ENCODE peak calls at places on chromosomes 12 and 14, in seven cellular contexts. One of them, this sample, is unnamed.

GRCh38 chr12:89481218-89481914 is 43.2 kb downstream of the GALNT4 start:
- DNase-seq in COR-L47: no peak
- DNase-seq in pulmonary artery endothelial cell: no peak
- DNase-seq in ACHN: no peak
- DNase-seq in fibroblast of pulmonary artery: peak
- DNase-seq in stimulated activated naive CD8-positive, alpha-beta T cell treated with anti-CD3 and anti-CD28 coated beads, Interleukin-15, amount 100 ng/mL, for 72 hours: no peak
- DNase-seq in stimulated activated CD4-positive, alpha-beta T cell treated with anti-CD3 and anti-CD28 coated beads, Interleukin-12 subunit alpha, Interleukin-12 subunit beta, amount 100 ng/mL, for 4 hours: no peak
- DNase-seq in this sample: no peak

GRCh38 chr14:24094839-24095195 is 706 bp downstream of the PCK2 start:
- DNase-seq in COR-L47: no peak
- DNase-seq in pulmonary artery endothelial cell: no peak
- DNase-seq in ACHN: no peak
- DNase-seq in fibroblast of pulmonary artery: no peak
- DNase-seq in stimulated activated naive CD8-positive, alpha-beta T cell treated with anti-CD3 and anti-CD28 coated beads, Interleukin-15, amount 100 ng/mL, for 72 hours: no peak
- DNase-seq in stimulated activated CD4-positive, alpha-beta T cell treated with anti-CD3 and anti-CD28 coated beads, Interleukin-12 subunit alpha, Interleukin-12 subunit beta, amount 100 ng/mL, for 4 hours: peak
- DNase-seq in this sample: no peak

GRCh38 chr12:67275380-67275913 is 6.3 kb downstream of the CAND1 start:
- DNase-seq in COR-L47: no peak
- DNase-seq in pulmonary artery endothelial cell: no peak
- DNase-seq in ACHN: no peak
- DNase-seq in fibroblast of pulmonary artery: no peak
- DNase-seq in stimulated activated naive CD8-positive, alpha-beta T cell treated with anti-CD3 and anti-CD28 coated beads, Interleukin-15, amount 100 ng/mL, for 72 hours: no peak
- DNase-seq in stimulated activated CD4-positive, alpha-beta T cell treated with anti-CD3 and anti-CD28 coated beads, Interleukin-12 subunit alpha, Interleukin-12 subunit beta, amount 100 ng/mL, for 4 hours: no peak
- DNase-seq in this sample: no peak

GRCh38 chr14:92341791-92342190 is 18.8 kb downstream of the SLC24A4 start:
- DNase-seq in COR-L47: no peak
- DNase-seq in pulmonary artery endothelial cell: no peak
- DNase-seq in ACHN: no peak
- DNase-seq in fibroblast of pulmonary artery: no peak
- DNase-seq in stimulated activated naive CD8-positive, alpha-beta T cell treated with anti-CD3 and anti-CD28 coated beads, Interleukin-15, amount 100 ng/mL, for 72 hours: peak
- DNase-seq in stimulated activated CD4-positive, alpha-beta T cell treated with anti-CD3 and anti-CD28 coated beads, Interleukin-12 subunit alpha, Interleukin-12 subunit beta, amount 100 ng/mL, for 4 hours: peak
- DNase-seq in this sample: no peak

GRCh38 chr12:69598174-69598753 is 12.4 kb downstream of the LRRC10 start:
- DNase-seq in COR-L47: no peak
- DNase-seq in pulmonary artery endothelial cell: no peak
- DNase-seq in ACHN: no peak
- DNase-seq in fibroblast of pulmonary artery: no peak
- DNase-seq in stimulated activated naive CD8-positive, alpha-beta T cell treated with anti-CD3 and anti-CD28 coated beads, Interleukin-15, amount 100 ng/mL, for 72 hours: no peak
- DNase-seq in stimulated activated CD4-positive, alpha-beta T cell treated with anti-CD3 and anti-CD28 coated beads, Interleukin-12 subunit alpha, Interleukin-12 subunit beta, amount 100 ng/mL, for 4 hours: no peak
- DNase-seq in this sample: no peak

GRCh38 chr12:98456583-98457573 is 58.5 kb upstream of the TMPO start:
- DNase-seq in COR-L47: no peak
- DNase-seq in pulmonary artery endothelial cell: no peak
- DNase-seq in ACHN: peak
- DNase-seq in fibroblast of pulmonary artery: peak
- DNase-seq in stimulated activated naive CD8-positive, alpha-beta T cell treated with anti-CD3 and anti-CD28 coated beads, Interleukin-15, amount 100 ng/mL, for 72 hours: peak
- DNase-seq in stimulated activated CD4-positive, alpha-beta T cell treated with anti-CD3 and anti-CD28 coated beads, Interleukin-12 subunit alpha, Interleukin-12 subunit beta, amount 100 ng/mL, for 4 hours: peak
- DNase-seq in this sample: peak

GRCh38 chr12:79203103-79203502 is 338.5 kb downstream of the SYT1 start:
- DNase-seq in COR-L47: no peak
- DNase-seq in pulmonary artery endothelial cell: no peak
- DNase-seq in ACHN: no peak
- DNase-seq in fibroblast of pulmonary artery: no peak
- DNase-seq in stimulated activated naive CD8-positive, alpha-beta T cell treated with anti-CD3 and anti-CD28 coated beads, Interleukin-15, amount 100 ng/mL, for 72 hours: no peak
- DNase-seq in stimulated activated CD4-positive, alpha-beta T cell treated with anti-CD3 and anti-CD28 coated beads, Interleukin-12 subunit alpha, Interleukin-12 subunit beta, amount 100 ng/mL, for 4 hours: no peak
- DNase-seq in this sample: no peak

GRCh38 chr14:23294734-23295561 is 7.7 kb downstream of the PPP1R3E start:
- DNase-seq in COR-L47: peak
- DNase-seq in pulmonary artery endothelial cell: no peak
- DNase-seq in ACHN: peak
- DNase-seq in fibroblast of pulmonary artery: peak
- DNase-seq in stimulated activated naive CD8-positive, alpha-beta T cell treated with anti-CD3 and anti-CD28 coated beads, Interleukin-15, amount 100 ng/mL, for 72 hours: peak
- DNase-seq in stimulated activated CD4-positive, alpha-beta T cell treated with anti-CD3 and anti-CD28 coated beads, Interleukin-12 subunit alpha, Interleukin-12 subunit beta, amount 100 ng/mL, for 4 hours: peak
- DNase-seq in this sample: no peak

GRCh38 chr14:100065161-100065871 is at the start of gene EVL:
- DNase-seq in COR-L47: no peak
- DNase-seq in pulmonary artery endothelial cell: no peak
- DNase-seq in ACHN: no peak
- DNase-seq in fibroblast of pulmonary artery: no peak
- DNase-seq in stimulated activated naive CD8-positive, alpha-beta T cell treated with anti-CD3 and anti-CD28 coated beads, Interleukin-15, amount 100 ng/mL, for 72 hours: peak
- DNase-seq in stimulated activated CD4-positive, alpha-beta T cell treated with anti-CD3 and anti-CD28 coated beads, Interleukin-12 subunit alpha, Interleukin-12 subunit beta, amount 100 ng/mL, for 4 hours: peak
- DNase-seq in this sample: no peak

GRCh38 chr12:1527789-1528188 is 66.6 kb downstream of the FBXL14 start:
- DNase-seq in COR-L47: no peak
- DNase-seq in pulmonary artery endothelial cell: no peak
- DNase-seq in ACHN: peak
- DNase-seq in fibroblast of pulmonary artery: peak
- DNase-seq in stimulated activated naive CD8-positive, alpha-beta T cell treated with anti-CD3 and anti-CD28 coated beads, Interleukin-15, amount 100 ng/mL, for 72 hours: no peak
- DNase-seq in stimulated activated CD4-positive, alpha-beta T cell treated with anti-CD3 and anti-CD28 coated beads, Interleukin-12 subunit alpha, Interleukin-12 subunit beta, amount 100 ng/mL, for 4 hours: no peak
- DNase-seq in this sample: no peak

GRCh38 chr14:101248840-101249675 is 312.2 kb upstream of the DIO3 start:
- DNase-seq in COR-L47: no peak
- DNase-seq in pulmonary artery endothelial cell: no peak
- DNase-seq in ACHN: no peak
- DNase-seq in fibroblast of pulmonary artery: no peak
- DNase-seq in stimulated activated naive CD8-positive, alpha-beta T cell treated with anti-CD3 and anti-CD28 coated beads, Interleukin-15, amount 100 ng/mL, for 72 hours: no peak
- DNase-seq in stimulated activated CD4-positive, alpha-beta T cell treated with anti-CD3 and anti-CD28 coated beads, Interleukin-12 subunit alpha, Interleukin-12 subunit beta, amount 100 ng/mL, for 4 hours: no peak
- DNase-seq in this sample: no peak

GRCh38 chr14:33534636-33535035 is 416.2 kb downstream of the EGLN3 start:
- DNase-seq in COR-L47: no peak
- DNase-seq in pulmonary artery endothelial cell: no peak
- DNase-seq in ACHN: peak
- DNase-seq in fibroblast of pulmonary artery: no peak
- DNase-seq in stimulated activated naive CD8-positive, alpha-beta T cell treated with anti-CD3 and anti-CD28 coated beads, Interleukin-15, amount 100 ng/mL, for 72 hours: no peak
- DNase-seq in stimulated activated CD4-positive, alpha-beta T cell treated with anti-CD3 and anti-CD28 coated beads, Interleukin-12 subunit alpha, Interleukin-12 subunit beta, amount 100 ng/mL, for 4 hours: no peak
- DNase-seq in this sample: no peak

GRCh38 chr14:50334211-50334610 is 22.1 kb downstream of the DMAC2L start:
- DNase-seq in COR-L47: no peak
- DNase-seq in pulmonary artery endothelial cell: no peak
- DNase-seq in ACHN: no peak
- DNase-seq in fibroblast of pulmonary artery: no peak
- DNase-seq in stimulated activated naive CD8-positive, alpha-beta T cell treated with anti-CD3 and anti-CD28 coated beads, Interleukin-15, amount 100 ng/mL, for 72 hours: no peak
- DNase-seq in stimulated activated CD4-positive, alpha-beta T cell treated with anti-CD3 and anti-CD28 coated beads, Interleukin-12 subunit alpha, Interleukin-12 subunit beta, amount 100 ng/mL, for 4 hours: no peak
- DNase-seq in this sample: no peak

GRCh38 chr14:37591311-37591940 is 3.6 kb downstream of the FOXA1 start:
- DNase-seq in COR-L47: peak
- DNase-seq in pulmonary artery endothelial cell: no peak
- DNase-seq in ACHN: no peak
- DNase-seq in fibroblast of pulmonary artery: no peak
- DNase-seq in stimulated activated naive CD8-positive, alpha-beta T cell treated with anti-CD3 and anti-CD28 coated beads, Interleukin-15, amount 100 ng/mL, for 72 hours: no peak
- DNase-seq in stimulated activated CD4-positive, alpha-beta T cell treated with anti-CD3 and anti-CD28 coated beads, Interleukin-12 subunit alpha, Interleukin-12 subunit beta, amount 100 ng/mL, for 4 hours: no peak
- DNase-seq in this sample: peak

GRCh38 chr14:55718551-55718950 is 138.5 kb downstream of the KTN1 start:
- DNase-seq in COR-L47: no peak
- DNase-seq in pulmonary artery endothelial cell: no peak
- DNase-seq in ACHN: peak
- DNase-seq in fibroblast of pulmonary artery: no peak
- DNase-seq in stimulated activated naive CD8-positive, alpha-beta T cell treated with anti-CD3 and anti-CD28 coated beads, Interleukin-15, amount 100 ng/mL, for 72 hours: no peak
- DNase-seq in stimulated activated CD4-positive, alpha-beta T cell treated with anti-CD3 and anti-CD28 coated beads, Interleukin-12 subunit alpha, Interleukin-12 subunit beta, amount 100 ng/mL, for 4 hours: no peak
- DNase-seq in this sample: no peak

GRCh38 chr12:26172478-26172877 is 22.9 kb upstream of the SSPN start:
- DNase-seq in COR-L47: no peak
- DNase-seq in pulmonary artery endothelial cell: no peak
- DNase-seq in ACHN: no peak
- DNase-seq in fibroblast of pulmonary artery: no peak
- DNase-seq in stimulated activated naive CD8-positive, alpha-beta T cell treated with anti-CD3 and anti-CD28 coated beads, Interleukin-15, amount 100 ng/mL, for 72 hours: no peak
- DNase-seq in stimulated activated CD4-positive, alpha-beta T cell treated with anti-CD3 and anti-CD28 coated beads, Interleukin-12 subunit alpha, Interleukin-12 subunit beta, amount 100 ng/mL, for 4 hours: no peak
- DNase-seq in this sample: no peak

GRCh38 chr12:5177096-5177495 is 133.4 kb downstream of the KCNA5 start:
- DNase-seq in COR-L47: no peak
- DNase-seq in pulmonary artery endothelial cell: no peak
- DNase-seq in ACHN: no peak
- DNase-seq in fibroblast of pulmonary artery: no peak
- DNase-seq in stimulated activated naive CD8-positive, alpha-beta T cell treated with anti-CD3 and anti-CD28 coated beads, Interleukin-15, amount 100 ng/mL, for 72 hours: no peak
- DNase-seq in stimulated activated CD4-positive, alpha-beta T cell treated with anti-CD3 and anti-CD28 coated beads, Interleukin-12 subunit alpha, Interleukin-12 subunit beta, amount 100 ng/mL, for 4 hours: no peak
- DNase-seq in this sample: no peak

GRCh38 chr14:23042162-23042965 is at the start of gene PSMB11:
- DNase-seq in COR-L47: no peak
- DNase-seq in pulmonary artery endothelial cell: no peak
- DNase-seq in ACHN: no peak
- DNase-seq in fibroblast of pulmonary artery: no peak
- DNase-seq in stimulated activated naive CD8-positive, alpha-beta T cell treated with anti-CD3 and anti-CD28 coated beads, Interleukin-15, amount 100 ng/mL, for 72 hours: no peak
- DNase-seq in stimulated activated CD4-positive, alpha-beta T cell treated with anti-CD3 and anti-CD28 coated beads, Interleukin-12 subunit alpha, Interleukin-12 subunit beta, amount 100 ng/mL, for 4 hours: no peak
- DNase-seq in this sample: no peak

GRCh38 chr14:103905861-103906456 is 22.3 kb upstream of the TDRD9 start:
- DNase-seq in COR-L47: no peak
- DNase-seq in pulmonary artery endothelial cell: no peak
- DNase-seq in ACHN: no peak
- DNase-seq in fibroblast of pulmonary artery: no peak
- DNase-seq in stimulated activated naive CD8-positive, alpha-beta T cell treated with anti-CD3 and anti-CD28 coated beads, Interleukin-15, amount 100 ng/mL, for 72 hours: peak
- DNase-seq in stimulated activated CD4-positive, alpha-beta T cell treated with anti-CD3 and anti-CD28 coated beads, Interleukin-12 subunit alpha, Interleukin-12 subunit beta, amount 100 ng/mL, for 4 hours: peak
- DNase-seq in this sample: no peak

GRCh38 chr14:43981135-43981787 is 525.8 kb downstream of the FSCB start:
- DNase-seq in COR-L47: no peak
- DNase-seq in pulmonary artery endothelial cell: no peak
- DNase-seq in ACHN: no peak
- DNase-seq in fibroblast of pulmonary artery: no peak
- DNase-seq in stimulated activated naive CD8-positive, alpha-beta T cell treated with anti-CD3 and anti-CD28 coated beads, Interleukin-15, amount 100 ng/mL, for 72 hours: no peak
- DNase-seq in stimulated activated CD4-positive, alpha-beta T cell treated with anti-CD3 and anti-CD28 coated beads, Interleukin-12 subunit alpha, Interleukin-12 subunit beta, amount 100 ng/mL, for 4 hours: no peak
- DNase-seq in this sample: no peak

GRCh38 chr12:96472384-96472783 is 17.0 kb upstream of the CFAP54 start:
- DNase-seq in COR-L47: no peak
- DNase-seq in pulmonary artery endothelial cell: no peak
- DNase-seq in ACHN: no peak
- DNase-seq in fibroblast of pulmonary artery: no peak
- DNase-seq in stimulated activated naive CD8-positive, alpha-beta T cell treated with anti-CD3 and anti-CD28 coated beads, Interleukin-15, amount 100 ng/mL, for 72 hours: no peak
- DNase-seq in stimulated activated CD4-positive, alpha-beta T cell treated with anti-CD3 and anti-CD28 coated beads, Interleukin-12 subunit alpha, Interleukin-12 subunit beta, amount 100 ng/mL, for 4 hours: no peak
- DNase-seq in this sample: no peak

GRCh38 chr12:11661491-11662085 is 12.1 kb downstream of the ETV6 start:
- DNase-seq in COR-L47: no peak
- DNase-seq in pulmonary artery endothelial cell: no peak
- DNase-seq in ACHN: no peak
- DNase-seq in fibroblast of pulmonary artery: no peak
- DNase-seq in stimulated activated naive CD8-positive, alpha-beta T cell treated with anti-CD3 and anti-CD28 coated beads, Interleukin-15, amount 100 ng/mL, for 72 hours: no peak
- DNase-seq in stimulated activated CD4-positive, alpha-beta T cell treated with anti-CD3 and anti-CD28 coated beads, Interleukin-12 subunit alpha, Interleukin-12 subunit beta, amount 100 ng/mL, for 4 hours: no peak
- DNase-seq in this sample: no peak

This sample was measured in progenitor cell of endocrine pancreas.